ENCODE peak calls at places on chromosomes 16 and 17, in ten cellular contexts. T is activated naive CD8-positive, alpha-beta T cell treated with anti-CD3 and anti-CD28 coated beads for 36 hours; Z is memory B cell; U is CD8-positive, alpha-beta T cell; P is psoas muscle; F is stimulated activated naive CD8-positive, alpha-beta T cell treated with anti-CD3 and anti-CD28 coated beads, Interleukin-15, amount 100 ng/mL, for 72 hours; R is HEK293T; A is NCI-H1048; W is stimulated activated CD8-positive, alpha-beta memory T cell treated with anti-CD3 and anti-CD28 coated beads, Interleukin-7, amount 100 ng/mL, for 24 hours; X is epithelial cell of esophagus. G is an unnamed sample.
A peak's percentile ranks its signal among the peaks of the same experiment; 100 is the strongest.

GRCh38 chr17:78458739-78459335 is 80.4 kb downstream of the PGS1 start:
- DNase-seq in T (no peak), U (no peak), Z (no peak), R (no peak), P (no peak), W (no peak), A (no peak), F (no peak), X (no peak), G (no peak)

GRCh38 chr17:17772231-17772630 is 64.6 kb downstream of the SREBF1 start:
- DNase-seq in W (no peak), A (no peak), P (no peak), X (no peak), R (no peak), F (no peak), Z (no peak), T (no peak), U (no peak), G (no peak)

GRCh38 chr17:40278414-40278813 is 9.3 kb upstream of the CDC6 start:
- DNase-seq in U (no peak), A (no peak), W (no peak), P (no peak), Z (no peak), X (no peak), R (no peak), T (no peak), F (no peak), G (no peak)

GRCh38 chr16:75584108-75584507 is 17.9 kb downstream of the GABARAPL2 start:
- DNase-seq in X (no peak), W (no peak), P (no peak), Z (no peak), R (no peak), U (no peak), T (no peak), F (no peak), A (no peak), G (no peak)

GRCh38 chr16:881219-882097 is 80.9 kb upstream of the GNG13 start:
- DNase-seq in A (no peak), W (no peak), F (no peak), U (no peak), P (no peak), R (no peak), Z (no peak), T (no peak), X (no peak), G (peak; percentile 65)

GRCh38 chr17:75317671-75318070 is 28.4 kb upstream of the SLC25A19 start:
- DNase-seq in U (no peak), T (no peak), R (no peak), X (no peak), F (no peak), A (no peak), W (no peak), P (no peak), Z (no peak), G (no peak)

GRCh38 chr17:55327225-55328088 is 62.7 kb downstream of the HLF start:
- DNase-seq in X (peak; percentile 41), R (no peak), F (no peak), A (no peak), Z (no peak), P (no peak), T (no peak), U (no peak), W (no peak), G (no peak)

GRCh38 chr17:80917716-80918560 is 73.7 kb upstream of the CHMP6 start:
- DNase-seq in A (no peak), F (no peak), Z (no peak), X (no peak), W (no peak), U (no peak), T (no peak), R (no peak), P (no peak), G (peak; percentile 70)

GRCh38 chr16:81513204-81514040 is 68.8 kb downstream of the CMIP start:
- DNase-seq in W (no peak), A (no peak), T (no peak), F (no peak), X (no peak), Z (no peak), U (no peak), P (peak; percentile 76), R (no peak), G (no peak)

GRCh38 chr16:66899945-66900688 is 18.6 kb downstream of the CDH16 start:
- DNase-seq in X (peak; percentile 81), A (no peak), W (no peak), Z (no peak), U (no peak), R (peak; percentile 57), T (no peak), F (no peak), P (peak; percentile 86), G (peak; percentile 86)

GRCh38 chr17:80673152-80673920 is 128.7 kb downstream of the RPTOR start:
- DNase-seq in X (no peak), Z (no peak), R (no peak), T (peak; percentile 33), F (no peak), A (no peak), W (no peak), U (no peak), P (no peak), G (peak; percentile 27)

G was measured in aorta.